ENCODE peak calls at places on chromosome 5, in four cellular contexts. P is EL, L is A673, I is IMR-90. Z is an unnamed sample.
A peak's percentile ranks its signal among the peaks of the same experiment; 100 is the strongest.

GRCh38 chr5:2000591-2000990 is 117.9 kb upstream of the IRX4 start:
- DNase-seq in P (no peak), L (no peak), I (no peak), Z (no peak)

GRCh38 chr5:77893225-77893860 is 117.2 kb upstream of the TBCA start:
- DNase-seq in P (peak; percentile 99), L (peak; percentile 49), I (peak; percentile 99), Z (peak; percentile 62)

GRCh38 chr5:177455036-177455660 is 8.5 kb downstream of the PRR7 start:
- DNase-seq in P (peak; percentile 75), L (peak; percentile 81), I (peak; percentile 57), Z (peak; percentile 92)

GRCh38 chr5:66903218-66903617 is 293.4 kb downstream of the CD180 start:
- DNase-seq in P (no peak), L (no peak), I (no peak), Z (no peak)

GRCh38 chr5:111389390-111390082 is 122.8 kb downstream of the STARD4 start:
- DNase-seq in P (peak; percentile 89), L (no peak), I (peak; percentile 85), Z (no peak)

GRCh38 chr5:6680922-6681321 is 32.3 kb upstream of the TENT4A start:
- DNase-seq in P (no peak), L (no peak), I (no peak), Z (no peak)

GRCh38 chr5:157624144-157624543 is 28.1 kb downstream of the SOX30 start:
- DNase-seq in P (no peak), L (no peak), I (no peak), Z (no peak)

GRCh38 chr5:124453221-124454032 is 293.0 kb downstream of the ZNF608 start:
- DNase-seq in P (peak; percentile 72), L (no peak), I (peak; percentile 89), Z (no peak)

GRCh38 chr5:72363146-72363802 is 43.1 kb downstream of the PTCD2 start:
- DNase-seq in P (peak; percentile 90), L (peak; percentile 52), I (peak; percentile 87), Z (peak; percentile 68)

GRCh38 chr5:44332360-44332971 is 56.8 kb downstream of the FGF10 start:
- DNase-seq in P (peak; percentile 1), L (peak; percentile 64), I (peak; percentile 52), Z (peak; percentile 44)